ENCODE peak calls at places on chromosome 18, in eight cellular contexts. V is sigmoid colon; Y is fibroblast of lung; W is ovary; I is lower lobe of right lung; C is lung; A is iPS DF 6.9; D is naive thymus-derived CD4-positive, alpha-beta T cell. E is an unnamed sample. For H3K4me1, the result is how much of the 10 kb centered on the place peaks cover.

GRCh38 chr18:59536181-59536580 is 161.0 kb downstream of the CCBE1 start:
- DNase-seq in A (no peak), I (no peak), V (no peak), C (no peak), W (no peak), Y (no peak), D (no peak), E (no peak)

GRCh38 chr18:78672862-78673446 is 306.7 kb upstream of the SALL3 start:
- DNase-seq in W (no peak), C (no peak), V (peak), D (no peak), Y (no peak), A (no peak), I (no peak), E (no peak)

GRCh38 chr18:59725177-59725576 is 28.0 kb upstream of the CCBE1 start:
- DNase-seq in D (no peak), Y (peak), C (no peak), A (no peak), V (no peak), I (no peak), W (no peak), E (no peak)

GRCh38 chr18:80187956-80188642 is 59.2 kb downstream of the PARD6G start:
- DNase-seq in W (peak), A (no peak), Y (no peak), V (no peak), D (no peak), I (no peak), C (no peak), E (no peak)

GRCh38 chr18:54828290-54828871 is at the start of gene RAB27B:
- DNase-seq in Y (peak), C (peak), I (peak), W (peak), A (peak), D (peak), V (peak), E (peak)

GRCh38 chr18:13725566-13726227 is 661 bp downstream of the FAM210A start:
- DNase-seq in C (no peak), D (peak), Y (peak), V (no peak), A (no peak), I (no peak), W (no peak), E (no peak)

GRCh38 chr18:25815659-25816058 is 274.8 kb downstream of the SS18 start:
- DNase-seq in V (no peak), Y (peak), C (no peak), W (no peak), A (no peak), I (no peak), D (no peak), E (no peak)

GRCh38 chr18:80056095-80056494 is 21.9 kb downstream of the RBFA start:
- DNase-seq in C (no peak), W (no peak), I (no peak), Y (no peak), V (no peak), A (no peak), D (no peak), E (no peak)

GRCh38 chr18:80166240-80166639 is 57.2 kb downstream of the ADNP2 start:
- DNase-seq in D (no peak), W (no peak), V (no peak), A (no peak), I (peak), Y (no peak), C (no peak), E (no peak)

GRCh38 chr18:11154983-11155759 is 5.8 kb upstream of the PIEZO2 start:
- DNase-seq in Y (no peak), I (no peak), W (no peak), C (no peak), V (no peak), D (no peak), A (no peak), E (no peak)

GRCh38 chr18:36843199-36843598 is 14.3 kb downstream of the KIAA1328 start:
- DNase-seq in Y (no peak), A (no peak), W (no peak), V (no peak), I (no peak), C (no peak), D (no peak), E (no peak)

GRCh38 chr18:35479911-35480586 is 17.7 kb downstream of the INO80C start:
- DNase-seq in V (no peak), A (no peak), W (no peak), C (no peak), D (no peak), Y (no peak), I (no peak), E (no peak)

GRCh38 chr18:35477497-35477896 is 20.3 kb downstream of the INO80C start:
- DNase-seq in Y (no peak), A (no peak), V (no peak), C (no peak), I (no peak), D (no peak), W (no peak), E (no peak)

GRCh38 chr18:35474884-35475283 is 22.9 kb downstream of the INO80C start:
- DNase-seq in I (no peak), Y (peak), C (no peak), W (no peak), A (no peak), V (no peak), D (no peak), E (no peak)

GRCh38 chr18:35478520-35479435 is 19.0 kb downstream of the INO80C start:
- DNase-seq in C (no peak), W (no peak), D (no peak), Y (peak), I (no peak), V (no peak), A (no peak), E (no peak)

DNA sequence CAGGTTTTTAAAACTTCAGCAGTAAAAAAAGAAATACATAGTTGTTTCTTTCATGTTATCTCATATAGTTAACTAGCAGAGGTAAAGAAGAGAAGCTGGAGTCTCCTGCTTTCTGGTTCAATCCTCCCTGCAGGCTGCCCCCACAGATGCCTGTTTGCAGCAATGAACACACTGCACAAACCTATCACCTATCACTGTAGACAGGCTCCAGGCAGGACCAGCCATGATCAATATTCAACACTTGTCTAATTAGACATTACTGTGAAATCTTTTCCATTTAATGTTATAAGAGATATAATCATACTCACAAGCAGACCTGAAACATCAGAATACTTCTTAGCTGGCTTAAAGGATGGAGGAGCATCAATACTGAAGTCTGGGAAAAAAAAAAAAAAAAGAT is 19.8 kb downstream of the INO80C start:
- DNase-seq in I (no peak), A (no peak), Y (no peak), C (no peak), D (no peak), W (no peak), V (no peak), E (no peak)
- H3K4me1 ChIP-seq in I (under half), A (under half), Y (under half), C (under half), D (under half), W (under half), V (under half), E (under half)

GRCh38 chr18:68738572-68738971 is 23.7 kb upstream of the TMX3 start:
- DNase-seq in Y (no peak), D (no peak), C (no peak), A (no peak), V (no peak), W (no peak), I (no peak), E (no peak)
- H3K4me1 ChIP-seq in Y (under half), D (under half), C (under half), A (under half), V (under half), W (under half), I (under half), E (under half)

GRCh38 chr18:33404244-33404873 is 36.2 kb downstream of the CCDC178 start:
- DNase-seq in I (no peak), A (no peak), C (no peak), Y (no peak), V (no peak), D (no peak), W (no peak), E (no peak)
- H3K4me1 ChIP-seq in I (under half), A (under half), C (under half), Y (under half), V (under half), D (under half), W (under half), E (under half)

DNA sequence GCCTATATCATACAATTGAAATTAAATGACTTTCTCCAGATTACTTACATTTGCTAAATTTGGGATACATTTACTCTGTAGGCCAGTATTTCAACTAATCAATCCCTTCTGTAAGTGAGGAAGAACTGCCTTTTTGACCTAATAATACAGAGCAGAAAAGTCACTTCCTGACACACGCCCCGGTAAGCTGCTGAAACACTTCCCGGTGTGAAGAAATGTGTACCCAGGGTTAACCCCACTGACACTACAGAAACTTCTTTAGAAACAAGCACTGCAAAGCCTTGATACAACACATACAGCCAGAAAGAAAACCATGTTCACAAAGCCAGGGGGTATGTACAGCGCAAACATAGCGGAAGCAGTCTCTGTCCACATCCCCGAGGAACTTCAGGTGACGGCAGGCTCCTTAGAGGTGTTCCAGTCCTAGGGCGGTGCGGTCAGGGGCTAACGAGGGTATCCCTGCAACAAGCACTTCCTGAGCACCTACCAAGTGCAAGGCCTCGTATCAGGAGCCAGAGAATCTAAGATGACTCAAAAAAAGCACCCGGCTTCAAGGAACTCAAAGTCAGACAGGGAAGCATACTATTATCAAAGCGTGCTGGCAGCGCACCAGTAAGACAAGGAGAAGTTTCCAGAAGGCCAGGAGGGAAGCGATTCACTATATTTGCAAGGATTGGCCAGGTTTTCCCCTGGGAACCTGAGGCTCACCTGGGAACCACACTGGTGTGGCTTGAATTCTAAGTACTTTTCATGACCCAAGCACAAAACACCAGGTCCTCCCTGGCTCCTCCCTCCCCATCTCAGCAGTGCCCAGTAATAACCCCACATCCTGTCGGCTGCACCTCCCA is 46.6 kb downstream of the ZNF516 start:
- DNase-seq in D (no peak), W (peak), I (peak), Y (peak), A (no peak), V (peak), C (no peak), E (no peak)
- H3K4me1 ChIP-seq in D (under half), W (under half), I (under half), Y (under half), A (under half), V (under half), C (under half), E (under half)

GRCh38 chr18:57748770-57749603 is 54.1 kb downstream of the ATP8B1 start:
- DNase-seq in C (no peak), W (no peak), V (no peak), Y (peak), A (no peak), D (no peak), I (no peak), E (no peak)

GRCh38 chr18:57754577-57755330 is 48.4 kb downstream of the ATP8B1 start:
- DNase-seq in A (no peak), I (no peak), D (no peak), Y (no peak), W (no peak), C (no peak), V (no peak), E (no peak)

GRCh38 chr18:57747809-57748680 is 55.1 kb downstream of the ATP8B1 start:
- DNase-seq in V (no peak), Y (no peak), W (no peak), C (no peak), I (no peak), A (no peak), D (no peak), E (no peak)

GRCh38 chr18:57753063-57753462 is 50.1 kb downstream of the ATP8B1 start:
- DNase-seq in A (no peak), W (no peak), D (no peak), C (no peak), I (no peak), Y (no peak), V (no peak), E (no peak)

GRCh38 chr18:57749604-57749970 is 53.5 kb downstream of the ATP8B1 start:
- DNase-seq in Y (no peak), C (no peak), W (no peak), V (no peak), I (no peak), A (no peak), D (no peak), E (no peak)
- H3K4me1 ChIP-seq in Y (under half), C (under half), W (under half), V (under half), I (under half), A (under half), D (under half), E (under half)

DNA sequence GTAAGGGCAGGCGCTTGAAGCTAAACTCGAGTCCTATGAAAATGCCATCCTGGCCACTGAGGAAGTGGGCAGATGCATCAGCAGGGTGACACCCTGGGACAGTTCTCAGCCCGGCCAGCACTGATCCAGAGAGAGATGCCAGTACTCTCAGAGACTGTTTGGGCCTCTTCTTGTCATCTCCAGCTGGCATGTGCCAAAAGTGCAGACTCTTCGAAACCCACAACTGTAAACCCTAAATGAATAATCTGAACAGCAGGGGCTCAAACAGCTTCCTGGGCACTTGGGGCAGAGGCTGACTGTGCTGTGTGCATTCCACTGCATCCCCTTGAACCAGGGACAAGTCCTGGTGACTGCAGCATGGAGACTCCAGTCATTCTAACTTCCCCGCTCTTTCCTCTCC is 204.2 kb upstream of the SMAD2 start:
- DNase-seq in Y (no peak), C (no peak), D (no peak), I (no peak), A (no peak), V (no peak), W (no peak), E (no peak)
- H3K4me1 ChIP-seq in Y (under half), C (under half), D (under half), I (under half), A (under half), V (under half), W (under half), E (under half)

GRCh38 chr18:14769381-14769780 is 21.4 kb downstream of the ANKRD30B start:
- DNase-seq in A (no peak), C (no peak), V (no peak), W (no peak), D (no peak), Y (no peak), I (no peak), E (no peak)

GRCh38 chr18:14768241-14768640 is 20.3 kb downstream of the ANKRD30B start:
- DNase-seq in W (no peak), Y (no peak), V (no peak), A (no peak), D (no peak), C (no peak), I (no peak), E (no peak)

DNA sequence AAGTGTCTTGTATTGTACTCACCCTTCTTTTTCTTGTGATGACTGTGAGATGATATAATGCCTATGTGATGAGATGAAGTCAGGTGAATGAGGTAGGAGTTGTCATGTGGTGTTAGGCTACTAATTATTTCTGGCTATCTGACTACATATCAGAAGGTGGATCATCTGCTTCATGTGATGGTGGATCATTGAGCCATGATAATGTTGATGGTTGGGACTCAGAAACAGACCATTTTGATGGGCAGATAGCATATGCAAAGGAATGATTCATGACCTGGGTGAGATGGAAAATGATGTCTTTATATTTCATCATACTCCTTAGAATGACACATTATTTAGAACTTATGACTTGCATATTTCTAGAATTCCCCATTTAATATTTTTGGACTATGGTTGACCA is 19.5 kb downstream of the ANKRD30B start:
- DNase-seq in W (no peak), Y (no peak), C (no peak), V (no peak), I (no peak), A (no peak), D (no peak), E (no peak)
- H3K4me1 ChIP-seq in W (under half), Y (under half), C (under half), V (under half), I (under half), A (under half), D (under half), E (under half)

GRCh38 chr18:48943333-48943732 is 7.4 kb downstream of the SMAD7 start:
- DNase-seq in C (no peak), I (no peak), Y (no peak), A (no peak), W (no peak), D (no peak), V (no peak), E (no peak)

GRCh38 chr18:48942086-48942485 is 8.7 kb downstream of the SMAD7 start:
- DNase-seq in W (no peak), V (no peak), I (no peak), Y (no peak), A (no peak), D (no peak), C (no peak), E (no peak)

GRCh38 chr18:48942554-48943261 is 8.1 kb downstream of the SMAD7 start:
- DNase-seq in A (no peak), Y (peak), D (no peak), C (peak), I (no peak), W (no peak), V (no peak), E (no peak)

GRCh38 chr18:48940854-48941531 is 9.8 kb downstream of the SMAD7 start:
- DNase-seq in Y (no peak), V (no peak), C (no peak), D (peak), W (peak), A (no peak), I (no peak), E (peak)

DNA sequence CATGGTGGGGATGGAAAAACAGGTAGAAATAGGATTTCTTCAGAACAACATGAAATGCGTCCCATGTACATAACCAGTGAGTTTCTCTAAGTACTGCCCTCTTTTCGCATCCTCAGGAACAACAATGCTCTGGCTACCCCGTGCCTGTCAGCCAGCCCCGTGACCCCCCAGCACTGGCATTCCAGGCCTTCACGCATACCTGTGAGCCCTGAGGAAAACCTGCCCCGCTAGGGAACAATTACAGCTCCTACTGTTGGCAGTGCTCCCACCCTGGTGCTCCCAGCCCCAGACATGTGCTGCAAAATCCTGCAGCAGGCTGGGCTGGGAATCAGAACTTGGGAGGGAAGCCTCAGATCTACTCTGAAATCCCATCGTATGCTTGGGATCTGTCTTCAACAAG is 9.1 kb downstream of the SMAD7 start:
- DNase-seq in Y (no peak), I (no peak), D (no peak), C (no peak), W (no peak), A (no peak), V (no peak), E (peak)
- H3K4me1 ChIP-seq in Y (half or more), I (half or more), D (half or more), C (half or more), W (half or more), A (under half), V (under half), E (half or more)

GRCh38 chr18:493974-494601 is 6.4 kb downstream of the COLEC12 start:
- DNase-seq in V (no peak), Y (no peak), W (no peak), D (no peak), I (no peak), A (no peak), C (no peak), E (no peak)
- H3K4me1 ChIP-seq in V (under half), Y (under half), W (under half), D (under half), I (half or more), A (under half), C (under half), E (under half)